ENCODE peak calls at places on chromosomes 12 and 14, in four cellular contexts. One of them, this sample, is unnamed.

GRCh38 chr14:91367173-91368171 is 50.1 kb downstream of the CCDC88C start:
- DNase-seq in GM12878: peak; percentile 82
- DNase-seq in K562: no peak
- DNase-seq in HepG2: no peak
- DNase-seq in this sample: no peak

GRCh38 chr12:80632835-80633234 is 74.6 kb upstream of the MYF6 start:
- DNase-seq in GM12878: no peak
- DNase-seq in HepG2: peak; percentile 23
- DNase-seq in K562: no peak
- DNase-seq in this sample: peak; percentile 70

GRCh38 chr12:96434107-96434506 is 33.9 kb upstream of the CDK17 start:
- DNase-seq in GM12878: no peak
- DNase-seq in HepG2: no peak
- DNase-seq in K562: no peak
- DNase-seq in this sample: no peak

GRCh38 chr12:58814036-58814435 is 106.3 kb downstream of the LRIG3 start:
- DNase-seq in K562: no peak
- DNase-seq in GM12878: no peak
- DNase-seq in HepG2: no peak
- DNase-seq in this sample: no peak

GRCh38 chr14:95157987-95158712 is 821 bp upstream of the DICER1 start:
- DNase-seq in GM12878: no peak
- DNase-seq in K562: peak; percentile 18
- DNase-seq in HepG2: peak; percentile 20
- DNase-seq in this sample: peak; percentile 32

GRCh38 chr12:68746572-68747180 is 700 bp downstream of the SLC35E3 start:
- DNase-seq in HepG2: peak; percentile 48
- DNase-seq in GM12878: peak; percentile 13
- DNase-seq in K562: peak; percentile 70
- DNase-seq in this sample: peak; percentile 22

GRCh38 chr12:12685305-12685704 is 10.7 kb downstream of the GPR19 start:
- DNase-seq in HepG2: no peak
- DNase-seq in K562: no peak
- DNase-seq in GM12878: no peak
- DNase-seq in this sample: peak; percentile 53

GRCh38 chr14:73567951-73568885 is 795 bp upstream of the ACOT2 start:
- DNase-seq in HepG2: peak; percentile 46
- DNase-seq in GM12878: no peak
- DNase-seq in K562: no peak
- DNase-seq in this sample: no peak

GRCh38 chr12:59660148-59660547 is 64.3 kb downstream of the SLC16A7 start:
- DNase-seq in HepG2: no peak
- DNase-seq in GM12878: no peak
- DNase-seq in K562: no peak
- DNase-seq in this sample: no peak

GRCh38 chr12:105445261-105446015 is 114.9 kb downstream of the C12orf75 start:
- DNase-seq in HepG2: peak; percentile 5
- DNase-seq in K562: no peak
- DNase-seq in GM12878: no peak
- DNase-seq in this sample: no peak

GRCh38 chr14:89921896-89922548 is 32.5 kb downstream of the EFCAB11 start:
- DNase-seq in HepG2: no peak
- DNase-seq in GM12878: no peak
- DNase-seq in K562: no peak
- DNase-seq in this sample: no peak

GRCh38 chr12:46210835-46211439 is 57.9 kb downstream of the SLC38A1 start:
- DNase-seq in HepG2: no peak
- DNase-seq in K562: no peak
- DNase-seq in GM12878: no peak
- DNase-seq in this sample: no peak

GRCh38 chr12:131784909-131785762 is 43.1 kb upstream of the MMP17 start:
- DNase-seq in K562: no peak
- DNase-seq in GM12878: no peak
- DNase-seq in HepG2: no peak
- DNase-seq in this sample: no peak

GRCh38 chr14:101018561-101019290 is 115.2 kb upstream of the RTL1 start:
- DNase-seq in GM12878: no peak
- DNase-seq in K562: no peak
- DNase-seq in HepG2: no peak
- DNase-seq in this sample: peak; percentile 1

DNA sequence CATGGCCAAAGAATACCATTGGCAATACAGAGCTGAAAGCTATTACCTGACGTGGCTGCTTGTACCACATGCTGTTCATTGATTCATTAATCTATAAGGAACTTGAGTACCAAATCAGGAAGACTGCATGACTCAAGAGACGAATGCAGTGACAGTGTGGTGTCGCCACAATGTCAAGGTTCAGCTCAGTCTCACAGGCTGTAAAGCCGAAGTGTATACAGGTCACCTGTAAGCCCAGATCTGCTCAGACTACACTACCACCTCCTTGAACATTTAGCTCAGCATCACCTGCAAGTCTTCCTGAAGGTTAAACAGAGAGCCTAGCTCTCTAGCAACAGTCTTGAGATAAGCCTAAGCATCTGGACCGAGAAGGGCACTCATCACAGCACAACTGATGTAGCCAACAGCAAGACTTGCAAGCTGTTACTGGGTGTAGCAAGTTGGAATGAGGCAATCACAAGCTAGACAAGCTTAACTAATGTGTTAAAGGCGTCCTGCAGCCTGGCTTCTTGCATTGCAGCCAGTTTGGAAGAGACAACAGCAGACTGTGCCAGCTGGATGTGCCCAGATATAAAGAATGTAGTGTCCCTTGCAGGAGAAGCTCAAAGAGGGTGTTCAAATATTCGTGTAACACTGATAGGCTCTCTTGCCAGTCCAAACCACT is 21.0 kb downstream of the TMTC1 start:
- DNase-seq in GM12878: no peak
- DNase-seq in K562: no peak
- DNase-seq in HepG2: no peak
- DNase-seq in this sample: no peak
- TF ChIP-seq ATF3 in GM12878: no peak
- TF ChIP-seq ATF3 in K562: no peak
- TF ChIP-seq ATF3 in HepG2: no peak
- TF ChIP-seq ATF3 in this sample: no peak

DNA sequence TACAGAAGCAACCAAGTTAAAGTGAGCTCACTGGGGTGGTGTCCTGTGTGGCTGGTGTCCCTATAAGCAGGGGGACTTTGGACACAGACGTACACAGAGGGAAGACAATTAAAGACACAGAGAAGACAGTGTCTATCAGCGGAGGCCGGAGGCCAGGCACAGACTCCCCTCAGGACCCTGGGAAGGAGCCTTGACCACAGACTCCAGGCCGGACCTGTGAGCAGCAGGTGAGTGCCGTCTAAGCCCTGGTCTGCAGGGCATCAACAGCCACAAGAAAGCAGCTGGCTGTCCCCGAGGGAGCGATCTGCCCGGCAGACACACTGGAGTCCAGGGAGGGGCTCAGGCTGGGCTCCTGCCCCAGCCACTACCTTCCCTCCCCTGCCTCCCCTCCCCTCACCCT is 219.0 kb upstream of the C14orf180 start:
- DNase-seq in GM12878: no peak
- DNase-seq in K562: no peak
- DNase-seq in HepG2: no peak
- DNase-seq in this sample: no peak
- TF ChIP-seq ATF3 in GM12878: no peak
- TF ChIP-seq ATF3 in K562: no peak
- TF ChIP-seq ATF3 in HepG2: no peak
- TF ChIP-seq ATF3 in this sample: no peak

DNA sequence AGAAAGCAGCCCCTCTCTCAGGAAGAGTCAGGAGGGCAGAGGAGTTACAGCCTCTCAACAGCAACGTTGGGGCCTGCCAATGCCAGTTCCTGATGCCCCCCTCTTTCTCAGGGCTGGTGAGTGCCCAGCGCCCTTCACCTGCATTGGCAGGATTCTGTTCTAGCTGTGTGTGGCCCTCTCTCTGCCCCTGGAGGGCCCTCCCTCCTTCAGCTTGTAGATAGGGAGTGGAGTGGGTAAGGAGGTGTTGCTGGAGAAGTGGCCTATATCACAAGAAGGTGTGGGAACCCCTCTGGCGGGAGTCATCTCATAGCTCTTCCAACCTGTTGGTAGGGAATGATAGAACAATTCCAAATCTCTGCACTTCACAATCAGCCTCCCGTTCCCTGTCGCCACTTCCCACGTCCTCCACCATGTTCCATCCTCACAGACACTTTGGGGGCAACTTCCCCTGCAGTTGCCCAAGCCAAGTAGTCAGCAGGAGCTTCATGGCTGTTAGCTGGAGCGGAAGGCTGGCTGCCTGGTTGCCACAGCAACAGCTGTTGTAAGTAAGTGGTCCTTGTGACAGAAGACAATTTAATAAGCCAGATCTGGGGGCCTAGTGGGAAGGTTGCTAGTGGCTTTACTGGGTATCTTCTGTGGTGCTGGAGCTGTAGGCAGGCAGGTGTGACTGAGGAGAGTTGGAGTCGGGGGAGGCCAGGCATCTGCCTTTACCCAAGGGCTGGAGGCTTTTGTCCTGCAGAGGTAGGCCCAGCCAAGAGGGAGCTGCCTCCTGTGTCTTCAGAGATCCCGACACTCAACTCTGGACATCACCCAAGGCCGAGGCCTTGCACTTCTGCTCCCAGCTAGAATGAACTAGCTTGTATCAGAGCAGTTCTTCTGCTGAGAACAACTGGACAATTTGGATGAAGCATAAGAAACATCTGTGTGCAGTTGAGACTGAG is 38.4 kb downstream of the GALNT16 start:
- DNase-seq in HepG2: no peak
- DNase-seq in K562: no peak
- DNase-seq in GM12878: no peak
- DNase-seq in this sample: no peak
- TF ChIP-seq ATF3 in HepG2: no peak
- TF ChIP-seq ATF3 in K562: no peak
- TF ChIP-seq ATF3 in GM12878: no peak
- TF ChIP-seq ATF3 in this sample: no peak

DNA sequence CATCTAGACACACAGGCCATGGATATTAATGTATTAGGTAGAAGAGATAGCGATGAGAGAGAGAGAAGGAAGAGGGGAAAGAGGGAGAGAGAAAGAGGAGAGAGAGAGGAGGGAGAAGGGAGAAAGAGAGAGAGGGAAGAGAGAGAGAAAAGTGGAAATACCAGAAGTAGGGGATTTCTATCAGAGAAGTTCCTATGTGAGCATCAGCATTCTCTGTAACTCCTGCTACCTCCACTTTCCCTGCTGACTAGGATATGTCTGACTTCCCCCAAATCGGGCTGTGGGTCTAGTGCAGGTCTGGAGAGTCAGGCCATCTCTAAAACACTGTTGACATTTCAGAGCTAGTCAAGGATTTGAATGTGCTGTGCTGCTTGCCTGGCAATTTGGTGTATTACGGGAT is 3.6 kb downstream of the ARHGDIB start:
- DNase-seq in HepG2: no peak
- DNase-seq in GM12878: no peak
- DNase-seq in K562: no peak
- DNase-seq in this sample: no peak
- TF ChIP-seq ATF3 in HepG2: no peak
- TF ChIP-seq ATF3 in GM12878: no peak
- TF ChIP-seq ATF3 in K562: no peak
- TF ChIP-seq ATF3 in this sample: no peak

DNA sequence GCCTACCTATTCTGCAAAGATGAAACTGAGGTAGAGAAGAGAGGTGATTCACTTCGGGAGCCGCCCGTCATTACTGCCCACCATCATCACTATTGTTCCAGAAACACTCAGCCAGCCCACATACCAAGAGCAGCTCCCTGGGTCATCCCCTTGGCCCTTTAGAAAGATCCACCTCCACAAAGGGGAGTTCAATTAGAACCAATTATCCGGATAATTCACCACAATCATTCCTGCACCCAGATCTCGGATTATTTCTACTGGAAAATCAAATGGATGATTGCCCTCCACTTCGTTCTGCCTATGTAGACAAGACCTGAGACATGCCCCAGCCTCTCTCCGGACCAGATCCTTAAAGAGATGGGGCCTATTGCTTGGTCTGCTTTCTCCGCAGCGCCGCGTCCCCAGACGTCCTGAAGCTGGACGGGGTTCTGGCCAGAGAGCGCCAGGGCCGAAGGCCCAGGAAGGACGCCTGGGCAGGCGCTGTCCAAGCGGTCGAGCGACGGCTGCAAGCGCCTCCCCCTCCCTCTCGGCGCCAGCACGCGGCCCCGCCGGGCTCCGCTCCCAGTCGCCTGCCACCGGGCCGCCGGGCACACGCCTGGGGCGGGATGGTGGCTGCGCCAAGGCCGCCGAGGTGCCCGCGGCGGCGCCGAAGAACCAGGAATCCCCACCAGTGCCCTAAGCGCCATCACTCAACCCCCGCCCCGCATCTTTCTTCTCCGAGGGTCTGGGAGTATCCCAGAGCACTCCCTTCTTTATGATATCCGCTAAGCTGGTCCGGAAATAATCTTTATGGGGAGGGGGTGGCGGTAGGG is 1.3 kb upstream of the ASCL1 start:
- DNase-seq in K562: no peak
- DNase-seq in GM12878: no peak
- DNase-seq in HepG2: no peak
- DNase-seq in this sample: peak; percentile 38
- TF ChIP-seq ATF3 in K562: no peak
- TF ChIP-seq ATF3 in GM12878: no peak
- TF ChIP-seq ATF3 in HepG2: no peak
- TF ChIP-seq ATF3 in this sample: no peak

GRCh38 chr12:122086088-122086487 is 7.5 kb downstream of the MLXIP start:
- DNase-seq in K562: no peak
- DNase-seq in HepG2: no peak
- DNase-seq in GM12878: no peak
- DNase-seq in this sample: no peak
- TF ChIP-seq ATF3 in K562: no peak
- TF ChIP-seq ATF3 in HepG2: no peak
- TF ChIP-seq ATF3 in GM12878: no peak
- TF ChIP-seq ATF3 in this sample: no peak